ENCODE peak calls at places on chromosome X, in four cellular contexts. One of them, this sample, is unnamed.

GRCh38 chrX:46770817-46771163 is 11.9 kb upstream of the SLC9A7 start:
- DNase-seq in NCI-H1092: no peak
- DNase-seq in ACHN: peak; percentile 51
- DNase-seq in A673: no peak
- DNase-seq in this sample: peak; percentile 89

GRCh38 chrX:13110427-13111324 is 66.3 kb upstream of the FAM9C start:
- DNase-seq in A673: peak; percentile 61
- DNase-seq in NCI-H1092: no peak
- DNase-seq in ACHN: peak; percentile 3
- DNase-seq in this sample: peak; percentile 85

GRCh38 chrX:13029831-13030771 is 14.3 kb downstream of the FAM9C start:
- DNase-seq in A673: peak; percentile 50
- DNase-seq in NCI-H1092: no peak
- DNase-seq in ACHN: peak; percentile 8
- DNase-seq in this sample: peak; percentile 25

GRCh38 chrX:12174358-12174757 is 36.1 kb downstream of the FRMPD4 start:
- DNase-seq in A673: no peak
- DNase-seq in NCI-H1092: no peak
- DNase-seq in ACHN: no peak
- DNase-seq in this sample: no peak

GRCh38 chrX:22486326-22486725 is 213.6 kb downstream of the CBLL2 start:
- DNase-seq in NCI-H1092: no peak
- DNase-seq in A673: peak; percentile 1
- DNase-seq in ACHN: no peak
- DNase-seq in this sample: no peak

GRCh38 chrX:13372203-13372980 is 52.5 kb upstream of the ATXN3L start:
- DNase-seq in A673: no peak
- DNase-seq in ACHN: no peak
- DNase-seq in NCI-H1092: no peak
- DNase-seq in this sample: no peak

GRCh38 chrX:137565921-137566745 is at the start of gene ZIC3:
- DNase-seq in NCI-H1092: peak; percentile 25
- DNase-seq in A673: peak; percentile 85
- DNase-seq in ACHN: no peak
- DNase-seq in this sample: no peak

GRCh38 chrX:109890910-109891502 is 111.9 kb upstream of the TMEM164 start:
- DNase-seq in A673: peak; percentile 77
- DNase-seq in NCI-H1092: peak; percentile 48
- DNase-seq in ACHN: peak; percentile 48
- DNase-seq in this sample: peak; percentile 30

GRCh38 chrX:141903400-141904155 is at the start of gene MAGEC1:
- DNase-seq in NCI-H1092: peak; percentile 75
- DNase-seq in ACHN: no peak
- DNase-seq in A673: no peak
- DNase-seq in this sample: no peak

GRCh38 chrX:100674705-100675104 is 30.7 kb downstream of the SRPX2 start:
- DNase-seq in NCI-H1092: no peak
- DNase-seq in A673: no peak
- DNase-seq in ACHN: no peak
- DNase-seq in this sample: no peak

GRCh38 chrX:19758536-19758935 is 128.9 kb downstream of the SH3KBP1 start:
- DNase-seq in NCI-H1092: no peak
- DNase-seq in A673: no peak
- DNase-seq in ACHN: no peak
- DNase-seq in this sample: no peak

GRCh38 chrX:131201986-131202385 is 87.1 kb downstream of the IGSF1 start:
- DNase-seq in NCI-H1092: no peak
- DNase-seq in ACHN: no peak
- DNase-seq in A673: no peak
- DNase-seq in this sample: no peak

GRCh38 chrX:110125435-110125834 is 122.5 kb downstream of the TMEM164 start:
- DNase-seq in NCI-H1092: peak; percentile 30
- DNase-seq in ACHN: peak; percentile 2
- DNase-seq in A673: peak; percentile 12
- DNase-seq in this sample: no peak

GRCh38 chrX:134251241-134251640 is 14.3 kb downstream of the CCDC160 start:
- DNase-seq in A673: no peak
- DNase-seq in NCI-H1092: no peak
- DNase-seq in ACHN: no peak
- DNase-seq in this sample: no peak

GRCh38 chrX:40107291-40108083 is 9.7 kb upstream of the BCOR start:
- DNase-seq in ACHN: peak; percentile 52
- DNase-seq in A673: peak; percentile 72
- DNase-seq in NCI-H1092: peak; percentile 70
- DNase-seq in this sample: peak; percentile 47

GRCh38 chrX:27675493-27675892 is 85.3 kb downstream of the DCAF8L2 start:
- DNase-seq in ACHN: no peak
- DNase-seq in NCI-H1092: no peak
- DNase-seq in A673: peak; percentile 15
- DNase-seq in this sample: no peak

GRCh38 chrX:70664726-70665125 is 220.1 kb downstream of the DLG3 start:
- DNase-seq in NCI-H1092: no peak
- DNase-seq in A673: peak; percentile 7
- DNase-seq in ACHN: peak; percentile 10
- DNase-seq in this sample: peak; percentile 18

GRCh38 chrX:119391279-119391678 is 7.9 kb upstream of the SLC25A43 start:
- DNase-seq in ACHN: peak; percentile 21
- DNase-seq in NCI-H1092: no peak
- DNase-seq in A673: peak; percentile 12
- DNase-seq in this sample: no peak